ENCODE peak calls at places on chromosome 2, in eight cellular contexts. R is fibroblast of lung, Q is putamen, T is GF-D8, P is tibial artery, G is iris pigment epithelial cell, H is gastrocnemius medialis, M is EL. C is an unnamed sample.

GRCh38 chr2:236174608-236175001 is 6.4 kb upstream of the GBX2 start:
- DNase-seq in P (no peak), M (no peak), H (no peak), Q (no peak), T (no peak), R (no peak), G (no peak), C (no peak)

GRCh38 chr2:120245520-120245835 is 7.2 kb upstream of the RALB start:
- DNase-seq in Q (no peak), H (peak; percentile 37), P (no peak), M (no peak), T (no peak), G (peak; percentile 38), R (no peak), C (no peak)

GRCh38 chr2:100011272-100011711 is 131.1 kb downstream of the AFF3 start:
- DNase-seq in P (no peak), R (peak; percentile 100), H (no peak), T (no peak), G (peak; percentile 87), M (peak; percentile 91), Q (no peak), C (no peak)

GRCh38 chr2:9753665-9754531 is 89.4 kb upstream of the TAF1B start:
- DNase-seq in M (no peak), Q (no peak), P (peak; percentile 15), R (no peak), T (no peak), G (no peak), H (no peak), C (no peak)

GRCh38 chr2:176556383-176556782 is 287.1 kb downstream of the MTX2 start:
- DNase-seq in Q (no peak), G (no peak), P (no peak), R (no peak), M (no peak), H (no peak), T (no peak), C (no peak)

GRCh38 chr2:13558368-13558767 is 841.6 kb downstream of the TRIB2 start:
- DNase-seq in R (peak; percentile 93), G (peak; percentile 40), Q (no peak), P (no peak), T (no peak), H (no peak), M (no peak), C (no peak)

GRCh38 chr2:220165401-220165800 is 538.0 kb downstream of the SLC4A3 start:
- DNase-seq in P (no peak), Q (no peak), R (no peak), T (no peak), H (no peak), G (no peak), M (no peak), C (no peak)

GRCh38 chr2:169480079-169480465 is 778 bp downstream of the BBS5 start:
- DNase-seq in T (no peak), R (peak; percentile 19), G (peak; percentile 18), P (no peak), M (peak; percentile 29), Q (no peak), H (no peak), C (no peak)

GRCh38 chr2:238875161-238875530 is 27.3 kb downstream of the TWIST2 start:
- DNase-seq in H (no peak), M (no peak), T (no peak), G (peak; percentile 54), P (peak; percentile 56), Q (no peak), R (no peak), C (no peak)

GRCh38 chr2:168974370-168974769 is 56.8 kb downstream of the ABCB11 start:
- DNase-seq in G (no peak), M (no peak), H (no peak), R (no peak), P (no peak), Q (no peak), T (no peak), C (no peak)

GRCh38 chr2:207265849-207266248 is 100.1 kb upstream of the KLF7 start:
- DNase-seq in M (peak; percentile 80), Q (no peak), R (peak; percentile 66), G (peak; percentile 95), H (no peak), T (no peak), P (no peak), C (peak; percentile 45)